ENCODE peak calls at places on chromosomes 6 and 20, in nine cellular contexts. T, Y, Q, H, D, C, U, A and V are unnamed samples.

GRCh38 chr20:47784599-47785320 is 521 bp downstream of the SULF2 start:
- DNase-seq in U (no peak), Q (peak), Y (peak), C (peak), A (peak), T (no peak), H (no peak), D (peak), V (no peak)

GRCh38 chr20:61253264-61253639 is 1.2 kb downstream of the CDH4 start:
- DNase-seq in C (peak), Y (peak), T (no peak), A (no peak), U (no peak), H (no peak), D (peak), Q (no peak), V (no peak)

GRCh38 chr20:23399568-23400241 is 21.6 kb downstream of the NAPB start:
- DNase-seq in U (no peak), T (no peak), Q (peak), D (peak), Y (no peak), A (no peak), C (no peak), H (no peak), V (no peak)

GRCh38 chr6:143038845-143039244 is 21.8 kb upstream of the AIG1 start:
- DNase-seq in H (no peak), Y (no peak), A (no peak), Q (no peak), D (no peak), T (no peak), U (no peak), C (no peak), V (no peak)

GRCh38 chr6:85418059-85418458 is 31.8 kb upstream of the NT5E start:
- DNase-seq in Y (peak), U (peak), T (no peak), A (no peak), H (no peak), C (no peak), Q (peak), D (peak), V (no peak)

GRCh38 chr6:166534658-166535406 is 51.6 kb downstream of the RAMACL start:
- DNase-seq in D (no peak), U (no peak), C (no peak), A (no peak), H (no peak), Y (no peak), Q (no peak), T (no peak), V (no peak)

GRCh38 chr20:50146214-50146613 is 7.3 kb downstream of the PEDS1 start:
- DNase-seq in U (no peak), A (no peak), C (no peak), T (no peak), D (no peak), Y (no peak), Q (peak), H (no peak), V (no peak)

GRCh38 chr6:47146426-47147174 is 104.5 kb upstream of the ADGRF1 start:
- DNase-seq in A (no peak), Q (no peak), D (peak), Y (no peak), T (no peak), U (no peak), H (no peak), C (no peak), V (no peak)

GRCh38 chr20:53683506-53683905 is 89.9 kb upstream of the ZNF217 start:
- DNase-seq in T (no peak), H (no peak), D (no peak), Q (no peak), U (no peak), Y (no peak), C (no peak), A (no peak), V (no peak)

GRCh38 chr6:45377555-45378323 is at the start of gene SUPT3H:
- DNase-seq in Q (peak), U (peak), T (peak), C (peak), D (peak), Y (peak), H (peak), A (peak), V (peak)

GRCh38 chr6:169800668-169801395 is 49.4 kb downstream of the ERMARD start:
- DNase-seq in U (peak), C (peak), D (peak), T (peak), Y (peak), H (no peak), A (no peak), Q (peak), V (no peak)

GRCh38 chr20:61969806-61970205 is 95.9 kb downstream of the TAF4 start:
- DNase-seq in D (no peak), T (no peak), C (no peak), A (no peak), H (no peak), Y (no peak), U (no peak), Q (no peak), V (no peak)

GRCh38 chr6:38836585-38836984 is 121.5 kb downstream of the DNAH8 start:
- DNase-seq in H (no peak), Y (no peak), C (no peak), A (no peak), Q (no peak), D (no peak), U (no peak), T (no peak), V (no peak)

GRCh38 chr6:40912158-40912946 is 126.7 kb downstream of the UNC5CL start:
- DNase-seq in C (peak), U (no peak), D (no peak), A (no peak), H (peak), Y (peak), Q (no peak), T (no peak), V (peak)

GRCh38 chr6:130517444-130517931 is 151.7 kb downstream of the TMEM200A start:
- DNase-seq in A (no peak), Y (no peak), H (no peak), Q (peak), U (no peak), D (no peak), T (no peak), C (no peak), V (no peak)